ENCODE peak calls at places on chromosomes 6 and 20, in six cellular contexts. One of them, this sample, is unnamed.

GRCh38 chr6:46325561-46326525 is 155.1 kb upstream of the ENPP5 start:
- DNase-seq in gastrocnemius medialis: no peak
- DNase-seq in nephron progenitor cell: peak; percentile 17
- DNase-seq in aorta: peak; percentile 48
- DNase-seq in MV-4-11: no peak
- DNase-seq in HFFc6: no peak
- DNase-seq in this sample: peak; percentile 58

GRCh38 chr20:9269280-9269971 is 200.5 kb downstream of the PLCB4 start:
- DNase-seq in gastrocnemius medialis: no peak
- DNase-seq in nephron progenitor cell: no peak
- DNase-seq in aorta: no peak
- DNase-seq in MV-4-11: no peak
- DNase-seq in HFFc6: peak; percentile 42
- DNase-seq in this sample: no peak

GRCh38 chr20:56430471-56430870 is 18.4 kb downstream of the CASS4 start:
- DNase-seq in gastrocnemius medialis: no peak
- DNase-seq in nephron progenitor cell: no peak
- DNase-seq in aorta: no peak
- DNase-seq in MV-4-11: no peak
- DNase-seq in HFFc6: no peak
- DNase-seq in this sample: no peak

GRCh38 chr6:87700729-87701675 is 1.0 kb downstream of the AKIRIN2 start:
- DNase-seq in gastrocnemius medialis: peak; percentile 81
- DNase-seq in nephron progenitor cell: peak; percentile 47
- DNase-seq in aorta: peak; percentile 58
- DNase-seq in MV-4-11: peak; percentile 33
- DNase-seq in HFFc6: peak; percentile 75
- DNase-seq in this sample: peak; percentile 34

GRCh38 chr20:24968278-24968677 is 19.2 kb downstream of the CST7 start:
- DNase-seq in gastrocnemius medialis: no peak
- DNase-seq in nephron progenitor cell: no peak
- DNase-seq in aorta: no peak
- DNase-seq in MV-4-11: no peak
- DNase-seq in HFFc6: no peak
- DNase-seq in this sample: no peak

GRCh38 chr6:128963561-128963960 is 80.6 kb downstream of the LAMA2 start:
- DNase-seq in gastrocnemius medialis: no peak
- DNase-seq in nephron progenitor cell: no peak
- DNase-seq in aorta: no peak
- DNase-seq in MV-4-11: no peak
- DNase-seq in HFFc6: peak; percentile 60
- DNase-seq in this sample: no peak

GRCh38 chr6:13760948-13761347 is 49.3 kb upstream of the RANBP9 start:
- DNase-seq in gastrocnemius medialis: peak; percentile 22
- DNase-seq in nephron progenitor cell: no peak
- DNase-seq in aorta: no peak
- DNase-seq in MV-4-11: peak; percentile 79
- DNase-seq in HFFc6: peak; percentile 19
- DNase-seq in this sample: no peak

GRCh38 chr6:49651239-49651638 is 14.6 kb upstream of the RHAG start:
- DNase-seq in gastrocnemius medialis: no peak
- DNase-seq in nephron progenitor cell: no peak
- DNase-seq in aorta: no peak
- DNase-seq in MV-4-11: no peak
- DNase-seq in HFFc6: no peak
- DNase-seq in this sample: no peak

GRCh38 chr6:73041051-73041450 is 184.2 kb downstream of the KHDC1L start:
- DNase-seq in gastrocnemius medialis: no peak
- DNase-seq in nephron progenitor cell: no peak
- DNase-seq in aorta: no peak
- DNase-seq in MV-4-11: no peak
- DNase-seq in HFFc6: no peak
- DNase-seq in this sample: no peak

GRCh38 chr20:21901470-21902275 is 196.2 kb downstream of the PAX1 start:
- DNase-seq in gastrocnemius medialis: peak; percentile 36
- DNase-seq in nephron progenitor cell: no peak
- DNase-seq in aorta: peak; percentile 83
- DNase-seq in MV-4-11: no peak
- DNase-seq in HFFc6: no peak
- DNase-seq in this sample: no peak

GRCh38 chr6:112223070-112223861 is 31.1 kb downstream of the LAMA4 start:
- DNase-seq in gastrocnemius medialis: no peak
- DNase-seq in nephron progenitor cell: no peak
- DNase-seq in aorta: no peak
- DNase-seq in MV-4-11: no peak
- DNase-seq in HFFc6: peak; percentile 87
- DNase-seq in this sample: no peak

GRCh38 chr20:43669332-43669731 is 2.4 kb downstream of the MYBL2 start:
- DNase-seq in gastrocnemius medialis: no peak
- DNase-seq in nephron progenitor cell: no peak
- DNase-seq in aorta: no peak
- DNase-seq in MV-4-11: peak; percentile 14
- DNase-seq in HFFc6: peak; percentile 42
- DNase-seq in this sample: no peak

GRCh38 chr6:152981989-152982767 is 663 bp downstream of the FBXO5 start:
- DNase-seq in gastrocnemius medialis: peak; percentile 18
- DNase-seq in nephron progenitor cell: peak; percentile 26
- DNase-seq in aorta: peak; percentile 49
- DNase-seq in MV-4-11: no peak
- DNase-seq in HFFc6: no peak
- DNase-seq in this sample: no peak

GRCh38 chr6:65004283-65004682 is 702.7 kb downstream of the EYS start:
- DNase-seq in gastrocnemius medialis: no peak
- DNase-seq in nephron progenitor cell: no peak
- DNase-seq in aorta: no peak
- DNase-seq in MV-4-11: no peak
- DNase-seq in HFFc6: no peak
- DNase-seq in this sample: no peak

GRCh38 chr20:15637971-15638754 is 935.1 kb downstream of the KIF16B start:
- DNase-seq in gastrocnemius medialis: no peak
- DNase-seq in nephron progenitor cell: no peak
- DNase-seq in aorta: no peak
- DNase-seq in MV-4-11: no peak
- DNase-seq in HFFc6: no peak
- DNase-seq in this sample: no peak

GRCh38 chr20:17967595-17968365 is 814 bp downstream of the SNX5 start:
- DNase-seq in gastrocnemius medialis: no peak
- DNase-seq in nephron progenitor cell: no peak
- DNase-seq in aorta: no peak
- DNase-seq in MV-4-11: peak; percentile 67
- DNase-seq in HFFc6: peak; percentile 41
- DNase-seq in this sample: peak; percentile 12

GRCh38 chr6:132300323-132300949 is 100.8 kb downstream of the MOXD1 start:
- DNase-seq in gastrocnemius medialis: no peak
- DNase-seq in nephron progenitor cell: peak; percentile 38
- DNase-seq in aorta: no peak
- DNase-seq in MV-4-11: peak; percentile 19
- DNase-seq in HFFc6: peak; percentile 54
- DNase-seq in this sample: peak; percentile 7

This sample was measured in immature natural killer cell.